ENCODE peak calls at places on chromosome 22, in four cellular contexts. I is H1, U is IMR-90, X is mesendoderm. Z is an unnamed sample.

GRCh38 chr22:37639070-37639760 is at the start of gene SH3BP1:
- DNase-seq in U (no peak), X (peak), I (peak), Z (peak)

GRCh38 chr22:37675930-37676571 is 615 bp downstream of the LGALS1 start:
- DNase-seq in U (no peak), X (no peak), I (peak), Z (no peak)

GRCh38 chr22:17705565-17706450 is 67.3 kb downstream of the BCL2L13 start:
- DNase-seq in I (no peak), U (peak), X (no peak), Z (no peak)

GRCh38 chr22:44975444-44976262 is 34.2 kb downstream of the PHF21B start:
- DNase-seq in U (peak), X (peak), I (peak), Z (peak)

GRCh38 chr22:36386900-36387663 is 685 bp downstream of the MYH9 start:
- DNase-seq in U (no peak), I (no peak), X (no peak), Z (no peak)

GRCh38 chr22:39946571-39947407 is 13.4 kb upstream of the TMA7B start:
- DNase-seq in I (no peak), X (peak), U (no peak), Z (no peak)

GRCh38 chr22:35952576-35952975 is 76.0 kb downstream of the RBFOX2 start:
- DNase-seq in X (no peak), U (no peak), I (no peak), Z (no peak)

GRCh38 chr22:38267086-38267485 is 5.7 kb downstream of the TMEM184B start:
- DNase-seq in U (peak), I (no peak), X (no peak), Z (peak)

GRCh38 chr22:20010307-20011122 is 6.1 kb downstream of the ARVCF start:
- DNase-seq in X (no peak), U (no peak), I (no peak), Z (no peak)

GRCh38 chr22:31345331-31346254 is 553 bp downstream of the PATZ1 start:
- DNase-seq in I (peak), X (peak), U (peak), Z (peak)

GRCh38 chr22:36999463-36999862 is 19.8 kb downstream of the TST start:
- DNase-seq in U (no peak), I (no peak), X (peak), Z (peak)

DNA sequence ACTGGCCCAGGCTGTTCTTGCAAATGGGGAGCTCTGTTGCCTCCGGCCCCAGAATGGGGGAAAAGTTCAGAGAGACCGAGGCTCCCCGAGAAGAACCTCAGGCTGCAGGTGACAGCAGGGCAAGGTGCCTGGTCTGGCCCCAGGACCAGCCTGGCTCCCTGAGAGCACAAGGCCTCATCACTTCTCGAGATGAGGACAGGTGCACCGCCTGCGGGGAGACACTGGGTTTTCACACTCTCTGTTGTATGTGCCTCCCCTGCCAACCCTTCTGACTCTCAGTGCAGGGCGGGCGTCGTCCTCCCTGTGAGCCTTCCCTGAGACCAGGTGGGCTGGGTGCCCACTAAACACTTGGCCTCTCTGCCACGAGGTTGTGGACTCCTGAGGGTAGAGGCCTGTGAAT is 102.2 kb downstream of the BCR start:
- DNase-seq in I (no peak), X (no peak), U (no peak), Z (no peak)
- H3K56ac ChIP-seq in I (no peak), X (no peak), U (no peak), Z (no peak)

DNA sequence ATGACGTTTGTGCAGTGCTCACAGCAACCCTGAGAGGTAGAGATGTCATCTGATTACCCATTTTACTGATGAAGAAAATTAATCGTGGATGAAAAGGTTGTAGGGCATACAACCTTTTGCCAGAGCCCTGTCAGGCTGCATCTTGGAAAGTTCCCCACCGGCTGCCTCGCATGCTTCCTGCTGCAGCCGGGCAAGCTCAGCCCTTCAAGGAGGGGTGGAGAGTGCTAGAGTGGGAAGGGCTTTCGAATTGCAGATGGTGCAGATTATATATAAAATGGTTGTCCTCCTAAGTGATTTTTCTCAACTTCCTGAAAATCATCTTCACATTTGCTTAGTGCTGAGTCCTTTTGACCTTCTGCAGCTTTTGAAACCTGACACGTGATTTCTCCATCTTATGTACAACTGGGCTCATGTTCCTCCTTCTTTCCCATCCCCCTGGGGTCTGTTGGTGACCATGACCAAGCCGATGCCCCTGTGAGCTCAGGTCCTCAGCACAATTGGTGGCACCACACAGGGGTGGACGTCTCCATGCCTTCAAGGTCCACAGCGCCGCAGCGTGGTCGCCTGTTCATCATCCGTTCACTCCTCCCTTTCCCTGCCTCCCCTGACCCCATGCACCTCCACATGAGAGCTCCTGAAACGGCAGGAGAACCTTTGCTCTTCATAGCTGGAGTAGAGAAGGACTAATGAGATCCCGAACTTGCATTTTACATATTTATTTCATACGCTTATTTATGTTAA is 47.7 kb upstream of the MYO18B start:
- DNase-seq in I (no peak), X (no peak), U (no peak), Z (no peak)
- H4K8ac ChIP-seq in I (no peak), X (no peak), U (no peak), Z (no peak)

GRCh38 chr22:49624421-49625177 is 203.1 kb downstream of the BRD1 start:
- DNase-seq in I (no peak), X (no peak), U (no peak), Z (no peak)

GRCh38 chr22:49621601-49622210 is 206.0 kb downstream of the BRD1 start:
- DNase-seq in X (no peak), I (no peak), U (no peak), Z (no peak)

GRCh38 chr22:49622241-49623105 is 205.2 kb downstream of the BRD1 start:
- DNase-seq in X (no peak), U (no peak), I (no peak), Z (no peak)

GRCh38 chr22:49623715-49624114 is 204.0 kb downstream of the BRD1 start:
- DNase-seq in X (no peak), I (no peak), U (no peak), Z (no peak)

GRCh38 chr22:49623176-49623575 is 204.5 kb downstream of the BRD1 start:
- DNase-seq in X (no peak), U (no peak), I (no peak), Z (no peak)
- H3K56ac ChIP-seq in X (no peak), U (no peak), I (no peak), Z (no peak)

GRCh38 chr22:50318698-50319411 is 8.0 kb downstream of the DENND6B start:
- DNase-seq in X (no peak), I (no peak), U (no peak), Z (no peak)
- H4K8ac ChIP-seq in X (no peak), I (no peak), U (no peak), Z (no peak)

GRCh38 chr22:46775364-46775758 is 12.9 kb downstream of the TBC1D22A start:
- DNase-seq in U (no peak), X (no peak), I (no peak), Z (no peak)
- H3K56ac ChIP-seq in U (no peak), X (peak), I (no peak), Z (no peak)

GRCh38 chr22:42270512-42271190 is at the start of gene TCF20:
- DNase-seq in X (peak), I (peak), U (peak), Z (no peak)

GRCh38 chr22:42268852-42269406 is 1.5 kb downstream of the TCF20 start:
- DNase-seq in U (no peak), I (no peak), X (no peak), Z (no peak)

GRCh38 chr22:42271191-42271813 is 849 bp upstream of the TCF20 start:
- DNase-seq in X (no peak), I (no peak), U (no peak), Z (no peak)

GRCh38 chr22:42270178-42270511 is 308 bp downstream of the TCF20 start:
- DNase-seq in I (peak), X (peak), U (no peak), Z (no peak)

DNA sequence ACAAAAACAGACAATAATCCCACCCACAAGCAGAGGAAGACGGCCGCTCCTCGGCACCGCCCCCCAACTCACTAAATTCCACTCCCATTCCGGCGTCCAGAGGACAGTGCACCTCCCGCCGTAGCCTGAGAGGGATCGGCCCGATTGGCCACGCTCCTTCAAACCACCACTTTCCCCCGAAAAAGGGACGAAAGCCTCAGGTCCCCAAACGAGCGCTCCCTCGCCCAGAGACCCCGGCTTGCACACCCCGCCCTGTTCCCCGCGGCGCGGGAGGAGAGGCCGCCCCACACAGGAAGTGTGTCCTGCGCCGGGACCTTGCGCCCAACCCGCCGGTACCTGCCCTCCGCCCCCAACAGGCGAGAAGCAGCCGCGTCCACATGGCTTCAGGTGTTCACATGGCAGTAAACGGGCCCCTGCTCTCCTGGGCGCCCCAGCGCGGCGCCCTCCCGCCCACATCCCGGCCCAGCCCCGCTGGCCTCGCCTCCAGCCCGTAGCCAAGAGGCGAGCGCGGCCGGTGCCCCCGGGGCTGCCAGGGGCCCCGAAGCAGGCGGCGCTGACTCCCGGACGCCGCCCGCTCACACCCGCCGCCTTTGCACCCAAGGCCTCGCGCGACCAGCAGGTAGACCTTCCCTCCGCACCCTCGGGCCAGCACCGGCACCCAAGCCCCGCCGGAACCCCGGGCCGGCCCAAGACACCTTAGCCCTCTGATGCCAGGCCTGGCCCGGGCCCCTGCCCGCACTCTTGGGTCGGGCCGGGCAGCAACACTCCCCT is 861 bp downstream of the TCF20 start:
- DNase-seq in I (peak), X (peak), U (no peak), Z (peak)
- H4K8ac ChIP-seq in I (peak), X (peak), U (no peak), Z (no peak)

Z was measured in H9.